ENCODE peak calls at places on chromosomes 7 and 10, in nine cellular contexts. Z is sigmoid colon, M is fibroblast of the aortic adventitia, J is colonic mucosa, N is epithelial cell of esophagus, F is foreskin fibroblast, V is vagina, B is MM.1S, W is breast epithelium. H is an unnamed sample.

GRCh38 chr10:24207781-24208611 is 942 bp upstream of the KIAA1217 start:
- DNase-seq in B (no peak), V (no peak), J (peak; percentile 40), N (peak; percentile 23), Z (no peak), F (no peak), W (peak; percentile 84), M (peak; percentile 25), H (no peak)

GRCh38 chr10:63628526-63629362 is 107.5 kb downstream of the REEP3 start:
- DNase-seq in M (no peak), B (peak; percentile 77), N (peak; percentile 65), V (peak; percentile 90), J (peak; percentile 72), F (no peak), Z (peak; percentile 87), W (peak; percentile 53), H (peak; percentile 79)

GRCh38 chr10:30459283-30459682 is 25.3 kb downstream of the MAP3K8 start:
- DNase-seq in M (no peak), F (no peak), N (no peak), B (no peak), W (no peak), J (peak; percentile 66), Z (peak; percentile 76), V (no peak), H (no peak)

GRCh38 chr7:133051066-133051465 is 30.8 kb downstream of the CHCHD3 start:
- DNase-seq in B (peak; percentile 18), Z (no peak), M (peak; percentile 73), V (no peak), N (no peak), F (peak; percentile 15), W (no peak), J (no peak), H (peak; percentile 57)

GRCh38 chr7:1536768-1537630 is 6.5 kb downstream of the MAFK start:
- DNase-seq in V (peak; percentile 98), W (peak; percentile 96), M (peak; percentile 99), J (peak; percentile 89), F (peak; percentile 98), N (peak; percentile 96), Z (peak; percentile 99), B (no peak), H (peak; percentile 100)

GRCh38 chr7:17665029-17665428 is 275.3 kb downstream of the SNX13 start:
- DNase-seq in W (no peak), B (no peak), Z (no peak), V (no peak), M (no peak), F (no peak), J (no peak), N (no peak), H (no peak)

GRCh38 chr10:23826399-23826798 is 382.5 kb upstream of the KIAA1217 start:
- DNase-seq in V (no peak), J (no peak), F (no peak), W (no peak), B (no peak), Z (no peak), N (peak; percentile 50), M (peak; percentile 2), H (peak; percentile 2)

GRCh38 chr7:148940702-148941597 is 56.9 kb upstream of the EZH2 start:
- DNase-seq in B (peak; percentile 92), Z (peak; percentile 90), W (peak; percentile 60), N (peak; percentile 83), V (peak; percentile 90), F (peak; percentile 74), M (peak; percentile 95), J (peak; percentile 72), H (peak; percentile 85)

GRCh38 chr7:79921976-79922375 is 212.7 kb upstream of the GNAI1 start:
- DNase-seq in B (no peak), M (no peak), W (no peak), Z (no peak), J (no peak), V (no peak), F (no peak), N (no peak), H (no peak)

GRCh38 chr10:107034023-107034422 is 130.5 kb downstream of the SORCS1 start:
- DNase-seq in B (no peak), F (no peak), V (no peak), J (no peak), Z (no peak), W (no peak), M (no peak), N (no peak), H (no peak)

GRCh38 chr10:101818958-101819633 is 852 bp upstream of the OGA start:
- DNase-seq in Z (no peak), J (peak; percentile 53), M (no peak), F (no peak), B (peak; percentile 74), W (peak; percentile 50), N (peak; percentile 58), V (peak; percentile 89), H (no peak)

GRCh38 chr7:146094356-146094755 is 22.2 kb upstream of the CNTNAP2 start:
- DNase-seq in V (no peak), Z (no peak), M (no peak), W (no peak), N (no peak), F (no peak), B (no peak), J (no peak), H (no peak)

GRCh38 chr7:134890246-134891240 is 95.8 kb upstream of the AGBL3 start:
- DNase-seq in J (no peak), F (no peak), M (peak; percentile 60), B (no peak), V (no peak), N (peak; percentile 93), Z (peak; percentile 75), W (peak; percentile 51), H (peak; percentile 79)

GRCh38 chr10:131746785-131747184 is 154.0 kb upstream of the PPP2R2D start:
- DNase-seq in W (no peak), Z (no peak), V (no peak), M (no peak), B (no peak), J (no peak), F (no peak), N (no peak), H (no peak)

GRCh38 chr7:76272142-76272541 is 30.3 kb upstream of the HSPB1 start:
- DNase-seq in V (no peak), M (no peak), N (no peak), B (no peak), W (no peak), Z (no peak), J (no peak), F (no peak), H (no peak)

GRCh38 chr7:40733111-40733510 is 598.3 kb downstream of the SUGCT start:
- DNase-seq in Z (no peak), J (no peak), N (no peak), M (peak; percentile 42), B (no peak), F (no peak), W (no peak), V (no peak), H (peak; percentile 45)

GRCh38 chr10:34323197-34323596 is 491.9 kb downstream of the PARD3 start:
- DNase-seq in V (no peak), J (no peak), N (no peak), B (no peak), M (peak; percentile 57), F (peak; percentile 37), Z (no peak), W (no peak), H (no peak)

DNA sequence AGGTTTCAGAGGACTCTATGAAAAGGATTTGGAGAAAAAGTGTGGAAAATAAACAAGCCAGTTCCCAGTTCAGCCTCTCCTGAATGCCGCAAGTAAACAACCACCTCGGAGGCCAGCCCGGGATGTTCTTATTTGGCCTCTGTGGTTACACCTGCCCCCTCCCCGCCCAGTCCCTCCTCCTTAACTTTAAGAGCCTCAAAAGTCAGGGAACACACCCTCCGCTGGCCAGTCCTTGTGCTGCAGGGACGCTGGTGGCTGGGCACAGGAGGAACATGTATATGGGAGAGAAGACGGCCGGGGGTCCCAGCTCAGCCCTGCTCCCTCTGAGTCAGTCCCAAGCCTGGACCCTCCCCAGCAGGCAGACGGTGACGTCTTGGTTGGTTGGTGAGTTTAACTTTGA is 6.1 kb downstream of the CHST3 start:
- DNase-seq in B (no peak), M (no peak), N (peak; percentile 46), Z (peak; percentile 75), V (no peak), F (no peak), J (peak; percentile 50), W (peak; percentile 79), H (peak; percentile 80)
- TF ChIP-seq CTCF in B (no peak), M (peak; percentile 32), N (peak; percentile 39), Z (peak; percentile 17), V (no peak), F (no peak), J (no peak), W (peak; percentile 16), H (peak; percentile 34)

DNA sequence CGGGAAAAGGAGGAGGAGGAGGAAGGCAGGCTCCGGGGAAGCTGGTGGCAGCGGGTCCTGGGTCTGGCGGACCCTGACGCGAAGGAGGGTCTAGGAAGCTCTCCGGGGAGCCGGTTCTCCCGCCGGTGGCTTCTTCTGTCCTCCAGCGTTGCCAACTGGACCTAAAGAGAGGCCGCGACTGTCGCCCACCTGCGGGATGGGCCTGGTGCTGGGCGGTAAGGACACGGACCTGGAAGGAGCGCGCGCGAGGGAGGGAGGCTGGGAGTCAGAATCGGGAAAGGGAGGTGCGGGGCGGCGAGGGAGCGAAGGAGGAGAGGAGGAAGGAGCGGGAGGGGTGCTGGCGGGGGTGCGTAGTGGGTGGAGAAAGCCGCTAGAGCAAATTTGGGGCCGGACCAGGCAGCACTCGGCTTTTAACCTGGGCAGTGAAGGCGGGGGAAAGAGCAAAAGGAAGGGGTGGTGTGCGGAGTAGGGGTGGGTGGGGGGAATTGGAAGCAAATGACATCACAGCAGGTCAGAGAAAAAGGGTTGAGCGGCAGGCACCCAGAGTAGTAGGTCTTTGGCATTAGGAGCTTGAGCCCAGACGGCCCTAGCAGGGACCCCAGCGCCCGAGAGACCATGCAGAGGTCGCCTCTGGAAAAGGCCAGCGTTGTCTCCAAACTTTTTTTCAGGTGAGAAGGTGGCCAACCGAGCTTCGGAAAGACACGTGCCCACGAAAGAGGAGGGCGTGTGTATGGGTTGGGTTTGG is at the start of gene CFTR:
- DNase-seq in J (peak; percentile 78), B (no peak), F (no peak), N (peak; percentile 6), Z (no peak), M (no peak), W (no peak), V (no peak), H (no peak)
- H3K4me3 ChIP-seq in J (peak within 1 kb of the TSS; percentile 54), B (no peak within 1 kb of the TSS), F (no peak within 1 kb of the TSS), N (peak within 1 kb of the TSS; percentile 45), Z (no peak within 1 kb of the TSS), M (peak within 1 kb of the TSS; percentile 14), W (peak within 1 kb of the TSS; percentile 41), V (peak within 1 kb of the TSS; percentile 43), H (peak within 1 kb of the TSS; percentile 57)

DNA sequence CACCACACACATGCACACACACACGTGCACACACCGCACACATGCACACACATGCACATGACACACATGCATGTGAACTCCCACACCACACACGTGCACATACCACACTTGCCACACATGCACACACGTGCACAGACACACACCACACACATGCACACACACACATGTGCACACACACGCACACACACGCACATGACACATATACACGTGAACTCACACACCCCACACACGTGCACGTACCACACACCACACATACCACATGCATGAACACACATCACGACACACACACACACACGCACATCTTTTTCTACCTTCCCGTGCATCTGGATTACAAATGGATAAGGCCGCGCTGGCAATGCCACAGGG is 319.6 kb downstream of the WDR37 start:
- DNase-seq in B (no peak), W (no peak), M (no peak), J (peak; percentile 9), V (peak; percentile 47), F (no peak), Z (no peak), N (no peak), H (no peak)
- TF ChIP-seq CTCF in B (no peak), W (no peak), M (no peak), J (no peak), V (no peak), F (no peak), Z (no peak), N (no peak), H (no peak)

GRCh38 chr10:56359837-56360236 is 1.2 kb downstream of the ZWINT start:
- DNase-seq in W (no peak), V (no peak), B (no peak), J (no peak), M (no peak), F (no peak), N (no peak), Z (no peak), H (no peak)
- H3K4me3 ChIP-seq in W (no peak overlapping the region), V (no peak overlapping the region), B (peak overlapping the region; percentile 85), J (no peak overlapping the region), M (peak overlapping the region; percentile 89), F (peak overlapping the region; percentile 87), N (peak overlapping the region; percentile 89), Z (no peak overlapping the region), H (peak overlapping the region; percentile 84)

H was measured in fibroblast of villous mesenchyme.